ENCODE peak calls at places on chromosomes 7 and 10, in four cellular contexts. M is thyroid gland, U is lower lobe of right lung, X is progenitor cell of endocrine pancreas. A is an unnamed sample.

GRCh38 chr10:96541921-96542320 is 28.2 kb upstream of the TLL2 start:
- DNase-seq in M (no peak), U (no peak), X (no peak), A (no peak)

GRCh38 chr10:50417906-50418697 is 166.8 kb upstream of the ASAH2 start:
- DNase-seq in M (peak; percentile 46), U (peak; percentile 84), X (peak; percentile 23), A (peak; percentile 69)

GRCh38 chr7:44275146-44275545 is 50.2 kb downstream of the CAMK2B start:
- DNase-seq in M (no peak), U (peak; percentile 8), X (no peak), A (no peak)

GRCh38 chr7:73615886-73616285 is 8.4 kb downstream of the MLXIPL start:
- DNase-seq in M (no peak), U (no peak), X (no peak), A (no peak)

GRCh38 chr7:22675917-22676343 is 51.1 kb upstream of the IL6 start:
- DNase-seq in M (peak; percentile 17), U (no peak), X (no peak), A (no peak)

GRCh38 chr10:12782537-12782936 is 219.0 kb downstream of the CCDC3 start:
- DNase-seq in M (peak; percentile 19), U (peak; percentile 57), X (no peak), A (no peak)

GRCh38 chr10:63120554-63120953 is 12.6 kb upstream of the NRBF2 start:
- DNase-seq in M (no peak), U (no peak), X (no peak), A (no peak)

GRCh38 chr7:47281161-47281560 is 300.8 kb downstream of the TNS3 start:
- DNase-seq in M (no peak), U (no peak), X (no peak), A (no peak)

GRCh38 chr7:90595801-90596683 is at the start of gene CDK14:
- DNase-seq in M (peak; percentile 79), U (peak; percentile 91), X (peak; percentile 73), A (peak; percentile 90)

GRCh38 chr10:990808-991207 is 2.6 kb downstream of the GTPBP4 start:
- DNase-seq in M (no peak), U (no peak), X (no peak), A (no peak)

GRCh38 chr7:90599038-90599437 is 2.9 kb downstream of the CDK14 start:
- DNase-seq in M (no peak), U (no peak), X (no peak), A (no peak)

GRCh38 chr10:18158698-18159342 is 18.6 kb downstream of the CACNB2 start:
- DNase-seq in M (no peak), U (no peak), X (no peak), A (no peak)

DNA sequence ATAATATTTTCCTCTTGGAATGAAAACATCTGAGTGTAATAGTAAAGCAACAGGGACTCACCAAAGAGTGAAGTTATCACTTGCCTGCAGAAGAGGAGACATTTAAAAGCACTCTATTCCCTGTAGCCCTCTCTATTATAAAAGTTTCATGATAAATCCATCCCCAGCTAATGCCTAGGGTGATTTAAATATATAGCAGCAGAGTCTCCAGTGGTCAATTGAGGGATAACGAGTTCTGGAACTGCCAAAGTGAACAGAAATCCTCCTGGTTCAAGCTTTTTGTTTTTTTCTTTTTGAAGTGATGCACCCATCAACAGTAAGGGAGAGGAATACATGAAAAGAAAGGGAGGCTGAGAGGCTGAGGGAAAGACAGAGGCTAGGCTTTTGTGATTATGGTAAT is 87.3 kb downstream of the EVX1 start:
- DNase-seq in M (no peak), U (no peak), X (no peak), A (no peak)
- TF ChIP-seq CTCF in M (no peak), U (no peak), X (peak; percentile 12), A (peak; percentile 40)

DNA sequence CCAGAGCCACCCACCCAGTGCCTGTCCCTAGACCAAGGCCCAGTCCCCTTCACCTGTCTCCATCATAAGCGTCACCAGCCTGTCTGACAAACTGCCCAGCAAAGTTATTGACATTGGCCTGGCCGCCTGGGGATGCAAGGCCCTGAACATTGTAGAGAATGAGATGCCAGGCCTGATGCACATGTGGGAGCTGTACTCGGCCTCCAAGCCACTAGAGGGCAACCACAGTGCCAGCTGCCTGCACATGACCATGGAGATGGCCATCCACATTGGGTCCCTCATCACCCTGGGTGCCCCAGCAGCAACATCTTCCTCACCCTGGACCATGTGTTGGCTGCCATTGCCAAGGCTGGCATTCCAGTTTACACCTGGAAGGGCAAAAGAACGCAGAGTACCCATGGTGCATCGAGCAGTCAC is 63.7 kb upstream of the ANTXRL start:
- DNase-seq in M (no peak), U (no peak), X (no peak), A (peak; percentile 50)
- TF ChIP-seq CTCF in M (no peak), U (no peak), X (peak; percentile 12), A (no peak)

GRCh38 chr7:104530243-104530642 is 201.8 kb downstream of the LHFPL3 start:
- DNase-seq in M (no peak), U (no peak), X (no peak), A (no peak)
- TF ChIP-seq CTCF in M (no peak), U (no peak), X (no peak), A (no peak)

DNA sequence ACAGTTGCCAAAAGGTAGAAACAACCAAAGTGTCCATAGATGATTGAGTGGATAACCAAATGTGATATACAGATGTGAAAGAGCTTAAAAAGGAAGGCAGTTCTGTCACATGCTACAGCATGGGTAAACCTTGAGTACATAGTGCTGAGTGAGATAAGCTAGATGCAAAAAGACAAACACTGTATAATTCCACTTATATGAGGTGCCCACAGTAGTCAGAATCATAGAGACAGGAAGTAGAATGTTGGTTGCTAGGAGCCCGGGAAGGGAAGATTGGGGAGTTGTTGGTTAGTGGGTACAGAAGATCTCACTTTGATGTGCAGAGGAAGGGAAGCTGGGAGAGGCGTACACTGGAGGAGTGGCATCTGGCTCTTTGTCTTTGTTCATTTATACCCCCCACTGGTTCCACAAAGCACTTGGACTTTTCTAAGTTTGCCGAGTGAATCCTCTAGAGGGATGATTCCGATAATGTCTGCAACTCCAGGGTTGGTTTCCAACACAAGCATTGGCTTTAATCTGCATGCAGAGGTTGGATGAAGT is 39.4 kb downstream of the TSPAN14 start:
- DNase-seq in M (no peak), U (no peak), X (no peak), A (no peak)
- TF ChIP-seq CTCF in M (no peak), U (no peak), X (no peak), A (no peak)

GRCh38 chr7:100191775-100192174 is 14.1 kb downstream of the STAG3 start:
- DNase-seq in M (no peak), U (no peak), X (no peak), A (no peak)

GRCh38 chr7:100190059-100190711 is 12.5 kb downstream of the STAG3 start:
- DNase-seq in M (no peak), U (no peak), X (no peak), A (no peak)

GRCh38 chr7:100192951-100193350 is 15.2 kb downstream of the STAG3 start:
- DNase-seq in M (no peak), U (no peak), X (no peak), A (no peak)

DNA sequence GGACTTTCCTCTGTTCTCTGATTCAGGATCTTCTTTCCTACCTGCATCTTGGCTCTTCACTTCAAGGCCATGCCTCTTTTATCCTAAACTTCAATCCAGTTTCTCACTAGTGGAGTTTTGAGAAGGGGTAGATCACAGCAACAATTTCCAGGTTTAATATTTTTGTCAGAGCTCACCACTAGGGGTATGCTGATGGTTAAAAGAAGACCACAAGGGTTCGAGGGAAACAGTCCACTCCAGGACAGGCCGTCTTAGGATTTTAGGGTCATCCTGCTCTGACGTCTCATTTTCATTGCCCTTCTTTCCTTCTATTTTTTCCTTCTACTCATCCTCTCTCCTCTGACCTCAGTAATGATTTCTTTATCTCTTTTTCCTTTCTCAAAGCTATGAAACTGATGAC is 11.3 kb downstream of the STAG3 start:
- DNase-seq in M (no peak), U (no peak), X (no peak), A (no peak)
- TF ChIP-seq CTCF in M (no peak), U (no peak), X (peak; percentile 9), A (peak; percentile 52)